ENCODE peak calls at places on chromosomes 16 and 17, in eight cellular contexts. J, S, Q, I, Z, D, H and B are unnamed samples. For H3K4me1, the result is how much of the 10 kb centered on the place peaks cover.

GRCh38 chr16:74608944-74609343 is 2.0 kb upstream of the GLG1 start:
- DNase-seq in J (no peak), S (no peak), Z (no peak), H (no peak), I (no peak), D (no peak), Q (peak), B (no peak)

GRCh38 chr16:1495281-1496262 is 2.4 kb downstream of the TELO2 start:
- DNase-seq in H (no peak), I (peak), Q (no peak), Z (no peak), D (no peak), J (no peak), S (no peak), B (no peak)

GRCh38 chr16:46743232-46743719 is 4.9 kb downstream of the MYLK3 start:
- DNase-seq in S (no peak), Z (peak), Q (no peak), H (no peak), J (no peak), I (peak), D (peak), B (peak)

GRCh38 chr17:14910916-14911315 is 354.2 kb downstream of the PMP22 start:
- DNase-seq in Z (no peak), J (no peak), I (no peak), Q (no peak), D (no peak), H (no peak), S (no peak), B (no peak)

GRCh38 chr16:89393731-89394406 is 96.5 kb downstream of the ANKRD11 start:
- DNase-seq in J (peak), H (no peak), S (no peak), Z (peak), D (no peak), I (no peak), Q (no peak), B (peak)

GRCh38 chr16:75197522-75198134 is 9.3 kb downstream of the CTRB2 start:
- DNase-seq in I (no peak), H (no peak), S (no peak), Q (no peak), J (no peak), Z (no peak), D (no peak), B (no peak)

GRCh38 chr17:77214743-77215142 is 74.0 kb downstream of the SEC14L1 start:
- DNase-seq in J (no peak), D (peak), H (no peak), S (no peak), Z (peak), Q (no peak), I (no peak), B (no peak)

GRCh38 chr17:41592601-41593305 is 6.1 kb upstream of the KRT14 start:
- DNase-seq in Z (peak), D (no peak), J (no peak), H (no peak), S (no peak), Q (no peak), I (no peak), B (no peak)

GRCh38 chr17:20189979-20190378 is 180.8 kb downstream of the SPECC1 start:
- DNase-seq in D (no peak), I (no peak), H (no peak), J (no peak), S (no peak), Z (no peak), Q (no peak), B (no peak)

GRCh38 chr17:32310927-32311568 is 30.9 kb downstream of the C17orf75 start:
- DNase-seq in H (no peak), Q (no peak), S (no peak), Z (no peak), I (no peak), D (peak), J (no peak), B (no peak)

GRCh38 chr17:81161972-81162371 is 3.3 kb upstream of the PVALEF start:
- DNase-seq in I (no peak), Q (no peak), S (no peak), Z (no peak), H (no peak), D (no peak), J (no peak), B (no peak)
- H3K27ac ChIP-seq in I (peak), Q (no peak), S (no peak), Z (no peak), H (no peak), D (no peak), J (no peak), B (no peak)

GRCh38 chr16:54651851-54652770 is 278.6 kb upstream of the IRX5 start:
- DNase-seq in H (no peak), J (no peak), I (no peak), Z (no peak), Q (no peak), D (no peak), S (no peak), B (no peak)
- H3K4me3 ChIP-seq in H (no peak), J (no peak), I (no peak), Z (no peak), Q (no peak), D (no peak), S (no peak), B (no peak)

GRCh38 chr17:58351710-58352017 is 337 bp downstream of the SUPT4H1 start:
- DNase-seq in Q (no peak), H (no peak), S (no peak), I (no peak), J (no peak), Z (no peak), D (no peak), B (no peak)
- H3K4me1 ChIP-seq in Q (half or more), H (under half), S (under half), I (under half), J (under half), Z (under half), D (under half), B (under half)

DNA sequence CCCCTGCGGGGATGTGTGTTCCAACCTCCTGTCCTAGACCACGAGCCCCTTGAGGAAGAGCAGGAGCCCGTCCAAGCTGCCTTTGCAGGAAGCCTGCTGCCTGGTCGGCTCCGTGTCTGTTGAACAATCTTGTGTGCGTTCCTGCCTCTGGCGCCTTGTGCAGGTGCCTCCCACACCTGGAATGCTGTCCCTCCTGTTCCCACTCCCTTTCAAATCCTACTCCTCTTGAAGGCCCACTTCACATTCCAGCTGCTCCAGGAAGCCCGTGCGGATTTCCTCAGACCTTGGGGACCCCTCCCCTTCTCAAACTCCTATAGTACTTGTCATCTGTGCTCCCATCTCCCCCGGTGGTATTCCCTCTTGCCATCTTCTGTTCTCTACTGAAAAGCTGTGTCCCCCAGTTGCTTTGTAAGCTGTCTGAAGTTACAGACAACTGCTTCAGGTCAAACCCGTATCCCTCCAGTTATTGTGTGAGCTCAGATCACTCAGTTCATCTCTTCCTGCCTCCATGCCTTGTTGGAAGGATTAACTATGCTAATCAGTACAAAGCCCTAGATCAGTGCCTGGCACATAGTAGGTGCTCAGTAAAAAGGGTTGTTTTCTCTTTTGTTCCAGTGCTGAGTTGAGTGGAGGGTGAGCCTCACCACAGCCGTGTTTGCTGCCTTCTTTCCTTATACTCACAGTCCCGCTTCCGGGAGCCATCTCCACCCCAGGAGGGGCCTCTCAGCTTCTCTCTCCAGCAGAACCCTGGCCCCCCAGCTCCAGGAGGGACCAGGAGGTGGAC is 241.8 kb upstream of the CIBAR2 start:
- DNase-seq in J (no peak), Z (no peak), Q (no peak), D (no peak), S (peak), I (no peak), H (no peak), B (no peak)
- H3K27ac ChIP-seq in J (no peak), Z (peak), Q (no peak), D (no peak), S (peak), I (no peak), H (no peak), B (no peak)

DNA sequence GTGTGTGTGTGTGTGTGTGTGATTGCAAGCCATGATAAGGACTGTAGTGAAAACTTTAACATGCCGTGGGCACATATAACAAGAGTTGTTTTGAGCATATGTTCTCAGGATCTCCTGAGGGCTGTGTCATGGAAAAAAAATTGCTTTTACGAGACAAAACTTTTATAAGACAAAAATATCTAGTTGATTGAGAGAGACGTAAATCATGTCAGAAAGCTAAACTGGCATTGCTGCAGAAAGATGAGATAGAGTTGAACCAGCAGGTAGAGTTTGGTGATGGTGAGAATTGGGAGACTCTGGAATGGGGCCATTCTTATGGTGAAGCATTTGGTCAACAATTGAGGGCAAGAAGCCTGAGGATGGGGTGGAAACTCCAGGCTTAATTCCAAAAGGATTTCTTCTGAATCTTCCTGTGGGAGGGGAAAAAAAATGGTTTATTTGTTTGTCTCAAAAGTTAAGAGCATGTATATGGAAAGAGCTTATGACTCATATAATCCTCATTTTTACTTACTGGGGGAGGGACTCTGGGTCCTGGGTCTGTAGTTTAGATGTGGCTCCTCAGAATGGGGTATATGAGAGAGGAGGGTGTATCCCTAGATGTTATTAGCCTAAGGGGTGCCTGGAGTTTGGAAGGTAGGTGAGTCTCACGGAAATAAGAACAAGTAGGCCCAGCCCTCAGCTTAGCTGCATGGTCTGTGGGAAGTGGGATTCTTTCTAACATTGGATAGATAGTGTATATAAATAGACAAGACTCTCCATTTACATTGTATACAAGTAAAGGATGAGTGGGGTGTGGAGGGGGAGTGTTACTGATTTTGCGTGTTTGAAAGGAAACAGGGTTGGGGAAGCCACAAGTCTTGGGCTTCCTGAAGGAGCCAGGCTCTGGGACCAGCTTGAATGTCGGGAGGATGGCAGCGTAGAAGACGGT is 7.1 kb downstream of the MINK1 start:
- DNase-seq in J (no peak), Q (no peak), H (no peak), S (no peak), Z (no peak), I (no peak), D (no peak), B (no peak)
- H3K4me3 ChIP-seq in J (no peak), Q (no peak), H (no peak), S (no peak), Z (no peak), I (no peak), D (no peak), B (no peak)

GRCh38 chr16:68296291-68296690 is 14.5 kb downstream of the SLC7A6OS start:
- DNase-seq in H (no peak), Q (no peak), Z (no peak), I (peak), J (no peak), D (no peak), S (no peak), B (peak)
- H3K4me1 ChIP-seq in H (under half), Q (under half), Z (under half), I (under half), J (under half), D (under half), S (under half), B (under half)

DNA sequence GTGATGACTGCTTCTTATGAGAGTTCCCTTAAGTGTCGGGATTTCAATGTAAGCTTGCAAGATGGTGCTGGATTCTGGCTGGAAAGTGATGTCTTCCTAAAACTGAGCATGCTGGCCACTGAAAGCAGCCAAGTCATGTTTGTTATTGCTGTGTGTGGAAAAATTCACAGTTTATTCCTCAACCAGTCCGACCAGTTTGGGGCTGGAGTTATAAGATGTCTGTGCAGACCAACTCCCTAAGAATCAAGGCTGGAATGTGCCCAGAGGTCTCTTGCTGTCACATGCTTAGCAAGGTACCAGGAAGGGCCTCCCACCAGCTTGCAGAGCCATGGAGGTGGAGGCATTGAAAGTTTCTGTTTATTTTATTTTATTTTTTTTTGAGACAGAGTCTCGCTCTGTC is 37.1 kb upstream of the GAN start:
- DNase-seq in I (no peak), J (no peak), Q (no peak), D (no peak), S (peak), Z (no peak), H (no peak), B (no peak)
- H3K27ac ChIP-seq in I (no peak), J (no peak), Q (no peak), D (no peak), S (no peak), Z (no peak), H (no peak), B (no peak)